ENCODE peak calls at places on chromosomes 6 and 20, in four cellular contexts. O is transverse colon, Y is HTR-8/SVneo, R is EL. F is an unnamed sample.

GRCh38 chr6:11637266-11637665 is 99.7 kb downstream of the TMEM170B start:
- DNase-seq in Y (no peak), R (no peak), O (no peak), F (no peak)

GRCh38 chr6:146352163-146352562 is 191.5 kb upstream of the RAB32 start:
- DNase-seq in R (no peak), O (no peak), Y (no peak), F (no peak)

GRCh38 chr20:346640-347316 is at the start of gene NRSN2:
- DNase-seq in Y (peak), R (peak), O (peak), F (peak)

GRCh38 chr6:143232849-143233248 is 172.2 kb downstream of the AIG1 start:
- DNase-seq in Y (peak), R (peak), O (peak), F (peak)

GRCh38 chr6:111503194-111503593 is 20.2 kb upstream of the REV3L start:
- DNase-seq in O (no peak), Y (peak), R (peak), F (no peak)

GRCh38 chr6:160265869-160266476 is 7.4 kb upstream of the SLC22A2 start:
- DNase-seq in Y (no peak), R (peak), O (no peak), F (no peak)

GRCh38 chr6:36912583-36912982 is 26.8 kb downstream of the C6orf89 start:
- DNase-seq in R (peak), Y (peak), O (peak), F (peak)

GRCh38 chr6:87944541-87944954 is 103.1 kb upstream of the SPACA1 start:
- DNase-seq in R (peak), O (peak), Y (peak), F (peak)

GRCh38 chr20:911882-912600 is 4.1 kb downstream of the ANGPT4 start:
- DNase-seq in R (no peak), O (no peak), Y (no peak), F (no peak)

GRCh38 chr6:167141667-167142432 is 15.9 kb downstream of the GPR31 start:
- DNase-seq in O (peak), R (peak), Y (peak), F (peak)

GRCh38 chr6:52839124-52840055 is 1.2 kb downstream of the GSTA5 start:
- DNase-seq in Y (peak), R (peak), O (peak), F (peak)

GRCh38 chr20:34952676-34953075 is 2.9 kb downstream of the GSS start:
- DNase-seq in Y (no peak), R (peak), O (no peak), F (no peak)

GRCh38 chr6:12608016-12608860 is 108.3 kb upstream of the PHACTR1 start:
- DNase-seq in R (peak), O (no peak), Y (peak), F (no peak)

GRCh38 chr6:124924333-124924759 is 37.9 kb upstream of the RNF217 start:
- DNase-seq in O (no peak), Y (no peak), R (peak), F (no peak)

GRCh38 chr20:31862506-31862905 is 7.8 kb downstream of the DUSP15 start:
- DNase-seq in Y (no peak), R (no peak), O (no peak), F (no peak)

GRCh38 chr20:8909596-8909995 is 159.3 kb upstream of the PLCB4 start:
- DNase-seq in R (no peak), Y (no peak), O (no peak), F (no peak)

GRCh38 chr6:116662186-116662585 is 6.4 kb downstream of the ZUP1 start:
- DNase-seq in Y (no peak), R (no peak), O (no peak), F (no peak)

GRCh38 chr6:147154454-147154853 is 49.8 kb upstream of the STXBP5 start:
- DNase-seq in R (peak), O (no peak), Y (peak), F (peak)

GRCh38 chr6:39037707-39038106 is 10.9 kb upstream of the GLP1R start:
- DNase-seq in O (no peak), Y (no peak), R (no peak), F (no peak)

F was measured in small intestine.